ENCODE peak calls at places on chromosomes 12 and 14, in five cellular contexts. A is heart right ventricle, R is AG10803, K is HFFc6, D is osteoblast. L is an unnamed sample.

GRCh38 chr14:104136472-104137296 is 1.7 kb upstream of the KIF26A start:
- DNase-seq in A (no peak), R (no peak), K (no peak), D (peak), L (no peak)

GRCh38 chr12:88448337-88448944 is 131.8 kb downstream of the KITLG start:
- DNase-seq in A (no peak), R (no peak), K (no peak), D (no peak), L (no peak)

GRCh38 chr14:22845821-22846625 is 9.6 kb downstream of the MMP14 start:
- DNase-seq in A (no peak), R (no peak), K (no peak), D (peak), L (no peak)

GRCh38 chr12:127389923-127390322 is 877.0 kb upstream of the TMEM132C start:
- DNase-seq in A (no peak), R (peak), K (peak), D (no peak), L (no peak)

GRCh38 chr14:53022593-53022992 is 71.7 kb upstream of the FERMT2 start:
- DNase-seq in A (no peak), R (peak), K (peak), D (peak), L (no peak)

GRCh38 chr12:5748027-5748426 is 197.0 kb downstream of the ANO2 start:
- DNase-seq in A (no peak), R (no peak), K (no peak), D (no peak), L (no peak)

GRCh38 chr14:106436310-106436905 is 910.0 kb downstream of the TMEM121 start:
- DNase-seq in A (no peak), R (no peak), K (no peak), D (no peak), L (peak)

GRCh38 chr12:29961231-29961630 is 177.5 kb upstream of the TMTC1 start:
- DNase-seq in A (no peak), R (no peak), K (no peak), D (peak), L (no peak)

GRCh38 chr14:51564460-51564859 is 87.2 kb upstream of the FRMD6 start:
- DNase-seq in A (no peak), R (no peak), K (no peak), D (no peak), L (no peak)

GRCh38 chr12:95733156-95733825 is 57.3 kb downstream of the NTN4 start:
- DNase-seq in A (no peak), R (peak), K (peak), D (peak), L (no peak)

GRCh38 chr12:92928431-92928961 is 599 bp downstream of the EEA1 start:
- DNase-seq in A (peak), R (peak), K (no peak), D (peak), L (no peak)

GRCh38 chr14:104092931-104093365 is 7.4 kb downstream of the ASPG start:
- DNase-seq in A (no peak), R (no peak), K (no peak), D (peak), L (no peak)

GRCh38 chr12:49557917-49558215 is 10.1 kb downstream of the MCRS1 start:
- DNase-seq in A (no peak), R (no peak), K (no peak), D (peak), L (no peak)

GRCh38 chr14:100709252-100709955 is 17.3 kb upstream of the DLK1 start:
- DNase-seq in A (peak), R (no peak), K (no peak), D (peak), L (no peak)

GRCh38 chr12:42643881-42644579 is 54.5 kb upstream of the PRICKLE1 start:
- DNase-seq in A (no peak), R (no peak), K (no peak), D (no peak), L (no peak)

GRCh38 chr12:53380104-53380796 is at the start of gene SP1:
- DNase-seq in A (peak), R (peak), K (peak), D (peak), L (peak)

GRCh38 chr12:49330032-49330619 is 6.9 kb downstream of the C1QL4 start:
- DNase-seq in A (no peak), R (no peak), K (no peak), D (peak), L (no peak)

GRCh38 chr12:90026516-90026915 is 317.9 kb upstream of the ATP2B1 start:
- DNase-seq in A (no peak), R (no peak), K (no peak), D (no peak), L (no peak)

GRCh38 chr14:53640695-53641094 is 315.9 kb downstream of the BMP4 start:
- DNase-seq in A (no peak), R (no peak), K (peak), D (no peak), L (no peak)

GRCh38 chr12:49974231-49974675 is 1.5 kb downstream of the AQP6 start:
- DNase-seq in A (peak), R (peak), K (peak), D (peak), L (no peak)

GRCh38 chr14:23034498-23035302 is at the start of gene PSMB5:
- DNase-seq in A (peak), R (peak), K (peak), D (peak), L (peak)

GRCh38 chr12:24534632-24535031 is 414.3 kb downstream of the BCAT1 start:
- DNase-seq in A (peak), R (no peak), K (no peak), D (no peak), L (no peak)
- TF ChIP-seq CTCF in A (no peak), R (no peak), K (no peak), D (no peak), L (no peak)

GRCh38 chr14:26394114-26394855 is 203.5 kb downstream of the NOVA1 start:
- DNase-seq in A (no peak), R (peak), K (no peak), D (no peak), L (no peak)
- TF ChIP-seq CTCF in A (peak), R (no peak), K (peak), D (no peak), L (no peak)

GRCh38 chr12:1518486-1518762 is 76.0 kb downstream of the FBXL14 start:
- DNase-seq in A (no peak), R (no peak), K (no peak), D (no peak), L (no peak)
- TF ChIP-seq CTCF in A (no peak), R (no peak), K (no peak), D (no peak), L (no peak)

DNA sequence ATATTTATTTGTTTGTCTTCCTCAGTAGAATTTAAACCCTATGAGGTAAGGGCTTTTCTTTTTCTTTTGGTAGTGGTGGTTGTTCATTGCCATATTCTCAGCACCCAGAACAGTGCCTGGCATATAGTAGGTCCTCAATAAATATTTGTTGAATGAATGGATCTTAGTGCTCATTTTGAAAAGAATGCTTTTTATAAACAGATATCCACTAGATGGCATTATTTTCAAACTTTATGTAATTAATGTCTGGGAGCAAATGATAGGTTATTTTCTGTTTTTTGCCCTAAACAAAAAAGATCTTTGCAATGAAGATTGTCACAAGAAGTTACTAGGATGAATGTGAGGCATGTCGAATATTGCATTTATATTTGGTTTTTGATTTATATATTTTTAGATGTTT is 64.1 kb downstream of the RAD51B start:
- DNase-seq in A (no peak), R (peak), K (peak), D (no peak), L (no peak)
- TF ChIP-seq CTCF in A (peak), R (peak), K (peak), D (peak), L (peak)

DNA sequence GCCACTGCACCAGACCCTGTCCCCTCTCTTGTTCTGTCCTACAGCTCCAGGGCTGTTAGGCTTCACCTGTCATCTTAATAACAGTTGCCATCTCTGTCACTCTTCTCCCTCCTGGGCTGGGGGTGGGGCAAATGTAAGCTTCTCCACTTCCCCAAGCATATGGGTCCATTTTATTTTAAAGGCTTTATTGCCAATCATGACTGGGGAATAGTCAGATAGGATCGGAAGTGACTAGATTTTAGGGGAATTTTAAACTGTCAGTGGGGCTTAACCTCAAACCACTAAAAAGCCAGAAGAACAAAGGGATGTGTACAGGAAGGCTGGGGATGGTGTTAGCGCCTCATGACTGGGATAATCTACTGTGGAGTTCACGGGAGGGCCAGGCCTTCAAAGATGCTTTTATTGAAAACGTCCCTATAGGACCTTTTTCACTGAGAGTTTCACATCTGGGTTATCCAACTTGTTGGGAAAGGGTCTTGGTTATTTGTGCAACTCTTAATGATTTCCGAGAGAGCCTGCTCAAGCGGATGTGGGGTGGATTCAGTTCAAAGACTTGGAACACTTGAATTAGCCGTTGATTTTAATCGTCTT is 41.6 kb downstream of the CHST11 start:
- DNase-seq in A (no peak), R (peak), K (no peak), D (peak), L (no peak)
- TF ChIP-seq CTCF in A (no peak), R (no peak), K (no peak), D (no peak), L (no peak)

GRCh38 chr12:11348439-11348838 is 38.2 kb upstream of the PRB4 start:
- DNase-seq in A (no peak), R (no peak), K (no peak), D (no peak), L (no peak)

GRCh38 chr12:11344504-11344903 is 34.3 kb upstream of the PRB4 start:
- DNase-seq in A (no peak), R (no peak), K (no peak), D (no peak), L (no peak)

DNA sequence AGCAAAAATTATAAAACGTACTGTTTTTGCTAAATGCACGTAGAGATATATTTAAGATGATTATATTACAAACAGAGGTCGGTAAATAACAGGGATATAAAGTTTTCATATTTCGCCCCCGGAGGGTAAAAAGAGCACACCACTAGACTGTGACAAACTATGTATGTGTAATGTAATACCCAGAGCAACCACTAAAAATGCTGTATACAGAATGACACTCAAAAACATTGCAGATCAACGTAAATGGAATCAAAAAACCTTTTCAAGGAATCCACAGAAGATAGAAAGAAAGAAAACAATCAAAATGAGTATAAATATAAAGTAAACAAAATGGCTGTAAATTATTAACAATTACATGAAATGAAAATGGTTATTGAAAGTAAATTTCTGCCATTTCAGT is 37.6 kb upstream of the PRB4 start:
- DNase-seq in A (no peak), R (no peak), K (no peak), D (no peak), L (no peak)
- TF ChIP-seq CTCF in A (no peak), R (no peak), K (peak), D (peak), L (no peak)

GRCh38 chr12:132562489-132563045 is 47.8 kb downstream of the LRCOL1 start:
- DNase-seq in A (no peak), R (no peak), K (no peak), D (no peak), L (no peak)

GRCh38 chr12:132560831-132561783 is 49.3 kb downstream of the LRCOL1 start:
- DNase-seq in A (peak), R (peak), K (no peak), D (peak), L (peak)

GRCh38 chr12:132559652-132560420 is 50.5 kb downstream of the LRCOL1 start:
- DNase-seq in A (no peak), R (peak), K (peak), D (peak), L (peak)

GRCh38 chr12:132560421-132560830 is 50.0 kb downstream of the LRCOL1 start:
- DNase-seq in A (no peak), R (no peak), K (no peak), D (no peak), L (peak)

GRCh38 chr12:132561784-132562156 is 48.6 kb downstream of the LRCOL1 start:
- DNase-seq in A (no peak), R (no peak), K (no peak), D (peak), L (peak)
- TF ChIP-seq CTCF in A (no peak), R (peak), K (no peak), D (peak), L (peak)

GRCh38 chr12:59652098-59652497 is 56.3 kb downstream of the SLC16A7 start:
- DNase-seq in A (no peak), R (no peak), K (no peak), D (no peak), L (no peak)

GRCh38 chr12:59654061-59654460 is 58.2 kb downstream of the SLC16A7 start:
- DNase-seq in A (no peak), R (no peak), K (no peak), D (no peak), L (no peak)

GRCh38 chr12:59649203-59649602 is 53.4 kb downstream of the SLC16A7 start:
- DNase-seq in A (no peak), R (peak), K (peak), D (no peak), L (no peak)

GRCh38 chr12:59651230-59651920 is 55.5 kb downstream of the SLC16A7 start:
- DNase-seq in A (no peak), R (peak), K (peak), D (peak), L (no peak)

GRCh38 chr12:59650594-59651229 is 54.9 kb downstream of the SLC16A7 start:
- DNase-seq in A (no peak), R (no peak), K (peak), D (no peak), L (no peak)
- TF ChIP-seq CTCF in A (no peak), R (no peak), K (no peak), D (peak), L (no peak)

L was measured in GM10248.